ENCODE peak calls at places on chromosome 15, in six cellular contexts. Z, X, I, Q, F and U are unnamed samples.

GRCh38 chr15:66815322-66815721 is 113.3 kb downstream of the SMAD6 start:
- DNase-seq in X (peak), Z (no peak), Q (peak), I (no peak), F (no peak), U (peak)

GRCh38 chr15:100457201-100457600 is 71.5 kb downstream of the CERS3 start:
- DNase-seq in F (no peak), I (no peak), Z (no peak), Q (peak), X (no peak), U (peak)

GRCh38 chr15:97654677-97655076 is 305.8 kb upstream of the ARRDC4 start:
- DNase-seq in Z (no peak), X (no peak), I (no peak), Q (no peak), F (no peak), U (no peak)

GRCh38 chr15:99424978-99425665 is 140.7 kb upstream of the MEF2A start:
- DNase-seq in I (peak), F (no peak), Z (no peak), Q (peak), X (peak), U (peak)

GRCh38 chr15:98514034-98514622 is 134.2 kb upstream of the IGF1R start:
- DNase-seq in I (no peak), F (no peak), X (no peak), Z (no peak), Q (no peak), U (no peak)

GRCh38 chr15:25248583-25249235 is 190.1 kb downstream of the UBE3A start:
- DNase-seq in F (peak), Q (no peak), Z (no peak), I (no peak), X (no peak), U (no peak)

GRCh38 chr15:47900731-47901130 is 183.4 kb downstream of the SEMA6D start:
- DNase-seq in Q (no peak), I (no peak), Z (no peak), F (no peak), X (no peak), U (no peak)

GRCh38 chr15:51129513-51130197 is 34.9 kb upstream of the TNFAIP8L3 start:
- DNase-seq in Q (no peak), X (no peak), I (no peak), F (no peak), Z (peak), U (no peak)

GRCh38 chr15:67472957-67473356 is 48.0 kb upstream of the C15orf61 start:
- DNase-seq in Z (no peak), Q (peak), F (no peak), I (no peak), X (no peak), U (peak)

GRCh38 chr15:97866994-97867393 is 93.5 kb upstream of the ARRDC4 start:
- DNase-seq in X (no peak), F (no peak), Q (no peak), I (no peak), Z (no peak), U (no peak)

GRCh38 chr15:74400915-74401757 is 32.6 kb downstream of the SEMA7A start:
- DNase-seq in I (no peak), F (no peak), Q (peak), Z (no peak), X (peak), U (no peak)

GRCh38 chr15:81411969-81412633 is 38.1 kb upstream of the TMC3 start:
- DNase-seq in F (no peak), X (no peak), I (no peak), Q (no peak), Z (no peak), U (no peak)

GRCh38 chr15:84981711-84982300 is at the start of gene PDE8A:
- DNase-seq in Q (peak), F (peak), X (peak), I (peak), Z (peak), U (peak)

GRCh38 chr15:69661871-69662667 is 209.5 kb downstream of the RPLP1 start:
- DNase-seq in Q (no peak), I (no peak), X (no peak), Z (no peak), F (no peak), U (no peak)

GRCh38 chr15:44811347-44811746 is 75.0 kb downstream of the TRIM69 start:
- DNase-seq in Z (peak), Q (peak), I (no peak), X (no peak), F (no peak), U (no peak)

GRCh38 chr15:33934896-33935295 is 33.4 kb upstream of the CHRM5 start:
- DNase-seq in Q (no peak), Z (no peak), I (no peak), X (no peak), F (no peak), U (no peak)

GRCh38 chr15:51114437-51115119 is 19.9 kb upstream of the TNFAIP8L3 start:
- DNase-seq in Q (peak), Z (no peak), I (no peak), F (no peak), X (no peak), U (no peak)

GRCh38 chr15:100919481-100920405 is 586 bp downstream of the LRRK1 start:
- DNase-seq in I (no peak), F (no peak), Q (no peak), Z (no peak), X (peak), U (peak)

GRCh38 chr15:68389041-68389930 is 42.7 kb downstream of the ITGA11 start:
- DNase-seq in F (peak), Q (peak), Z (no peak), I (no peak), X (no peak), U (no peak)

GRCh38 chr15:45618813-45619212 is 16.0 kb upstream of the SQOR start:
- DNase-seq in Q (no peak), F (no peak), Z (peak), X (no peak), I (no peak), U (no peak)

GRCh38 chr15:91887321-91887720 is 33.8 kb downstream of the SLCO3A1 start:
- DNase-seq in X (no peak), Z (no peak), I (no peak), F (no peak), Q (no peak), U (no peak)

GRCh38 chr15:56824174-56824573 is 90.9 kb upstream of the ZNF280D start:
- DNase-seq in X (no peak), Z (no peak), I (no peak), Q (peak), F (no peak), U (no peak)

GRCh38 chr15:51649659-51650521 is 27.3 kb upstream of the DMXL2 start:
- DNase-seq in I (peak), Q (peak), X (peak), Z (peak), F (no peak), U (peak)

GRCh38 chr15:89099968-89100367 is 11.7 kb downstream of the ABHD2 start:
- DNase-seq in Q (no peak), I (no peak), Z (no peak), F (no peak), X (no peak), U (no peak)

GRCh38 chr15:70100495-70101331 is 3.0 kb upstream of the TLE3 start:
- DNase-seq in F (peak), Q (peak), X (peak), Z (peak), I (peak), U (peak)

GRCh38 chr15:92682772-92683510 is 27.4 kb upstream of the FAM174B start:
- DNase-seq in Z (no peak), I (no peak), Q (no peak), F (no peak), X (no peak), U (no peak)